ENCODE peak calls at places on chromosome 10, in five cellular contexts. F is GM13976; K is activated T-helper 1 cell treated with anti-CD3 and anti-CD28 coated beads, Interleukin-12 subunit alpha, Interleukin-12 subunit beta, Interleukin-2, Interleukin-4 antibody, amounts not matched to agents 30 ng/mL and 10 ng/mL and 1 ng/mL, durations not matched to agents 14 hours and 24 hours and 36 hours; E is NCI-H1436; B is Karpas-422. T is an unnamed sample.

GRCh38 chr10:93063217-93063976 is 2.8 kb downstream of the CYP26C1 start:
- DNase-seq in K (no peak), F (peak), E (no peak), B (no peak), T (no peak)

GRCh38 chr10:18906636-18907035 is 142.0 kb upstream of the MALRD1 start:
- DNase-seq in B (no peak), F (no peak), K (no peak), E (no peak), T (no peak)

GRCh38 chr10:103455235-103455634 is 3.1 kb upstream of the CALHM2 start:
- DNase-seq in F (no peak), E (no peak), B (no peak), K (no peak), T (no peak)

GRCh38 chr10:103618575-103619423 is 125.3 kb downstream of the NEURL1 start:
- DNase-seq in K (no peak), B (peak), F (no peak), E (no peak), T (no peak)

GRCh38 chr10:12561307-12561706 is 212.0 kb downstream of the CAMK1D start:
- DNase-seq in B (no peak), E (no peak), F (no peak), K (no peak), T (no peak)

GRCh38 chr10:53697038-53697437 is 924.5 kb upstream of the MBL2 start:
- DNase-seq in F (no peak), B (no peak), E (no peak), K (no peak), T (no peak)

GRCh38 chr10:68208424-68209042 is 23.4 kb downstream of the ATOH7 start:
- DNase-seq in F (peak), B (peak), E (peak), K (no peak), T (peak)

GRCh38 chr10:47360419-47361040 is 12.4 kb downstream of the RBP3 start:
- DNase-seq in F (no peak), K (no peak), B (no peak), E (no peak), T (no peak)

GRCh38 chr10:132399117-132400035 is 2.4 kb downstream of the PWWP2B start:
- DNase-seq in F (no peak), K (no peak), B (no peak), E (peak), T (no peak)

GRCh38 chr10:37434091-37434490 is 308.7 kb downstream of the ANKRD30A start:
- DNase-seq in B (no peak), F (no peak), E (no peak), K (no peak), T (no peak)

GRCh38 chr10:78954009-78954297 is 114.8 kb upstream of the ZMIZ1 start:
- DNase-seq in E (no peak), F (no peak), K (no peak), B (no peak), T (no peak)

GRCh38 chr10:105964009-105964408 is 1200.5 kb downstream of the SORCS1 start:
- DNase-seq in E (no peak), K (no peak), F (no peak), B (no peak), T (no peak)

GRCh38 chr10:13036841-13037240 is 35.3 kb upstream of the CCDC3 start:
- DNase-seq in B (no peak), E (no peak), F (no peak), K (no peak), T (no peak)

GRCh38 chr10:87818505-87819273 is 663 bp upstream of the ATAD1 start:
- DNase-seq in B (peak), F (peak), E (peak), K (peak), T (no peak)

GRCh38 chr10:118101501-118101900 is 54.8 kb upstream of the RAB11FIP2 start:
- DNase-seq in F (no peak), B (no peak), K (no peak), E (no peak), T (no peak)

GRCh38 chr10:28302012-28302667 is 724 bp downstream of the MPP7 start:
- DNase-seq in E (peak), F (no peak), B (no peak), K (no peak), T (no peak)

GRCh38 chr10:88494537-88494936 is 88.6 kb downstream of the RNLS start:
- DNase-seq in F (no peak), E (no peak), K (no peak), B (no peak), T (no peak)

GRCh38 chr10:131838921-131839320 is 61.9 kb upstream of the PPP2R2D start:
- DNase-seq in E (no peak), F (no peak), B (no peak), K (no peak), T (no peak)

GRCh38 chr10:128001886-128002285 is 95.0 kb downstream of the PTPRE start:
- DNase-seq in E (no peak), K (no peak), B (no peak), F (no peak), T (no peak)

GRCh38 chr10:101189461-101190401 is 39.5 kb downstream of the LBX1 start:
- DNase-seq in K (no peak), E (no peak), B (no peak), F (no peak), T (no peak)

GRCh38 chr10:74077416-74077815 is 73.2 kb downstream of the AP3M1 start:
- DNase-seq in F (no peak), B (no peak), K (no peak), E (no peak), T (no peak)

GRCh38 chr10:117533507-117534281 is 8.9 kb upstream of the EMX2 start:
- DNase-seq in F (no peak), K (no peak), B (no peak), E (peak), T (no peak)

GRCh38 chr10:69662173-69662685 is 32.2 kb downstream of the FAM241B start:
- DNase-seq in B (no peak), K (no peak), E (no peak), F (no peak), T (no peak)

GRCh38 chr10:107032700-107033401 is 131.7 kb downstream of the SORCS1 start:
- DNase-seq in E (peak), K (no peak), F (no peak), B (no peak), T (no peak)

T was measured in GOT3.